ENCODE peak calls at places on chromosomes 3 and 15, in five cellular contexts. J is dorsolateral prefrontal cortex, N is sigmoid colon, R is BE2C, H is fibroblast of mammary gland. I is an unnamed sample.

GRCh38 chr3:142945023-142945422 is 18.5 kb downstream of the PAQR9 start:
- DNase-seq in J (no peak), R (no peak), H (no peak), N (no peak), I (no peak)

GRCh38 chr3:135806342-135806741 is 159.2 kb upstream of the PPP2R3A start:
- DNase-seq in R (no peak), N (no peak), H (no peak), J (peak; percentile 68), I (no peak)

GRCh38 chr15:67815036-67815592 is 10.2 kb upstream of the SKOR1 start:
- DNase-seq in N (peak; percentile 30), J (no peak), H (no peak), R (no peak), I (no peak)

GRCh38 chr3:193207874-193208273 is 33.1 kb upstream of the PLAAT1 start:
- DNase-seq in R (no peak), J (no peak), H (no peak), N (no peak), I (no peak)

GRCh38 chr15:47037003-47037402 is 680.3 kb upstream of the SEMA6D start:
- DNase-seq in R (no peak), J (no peak), H (no peak), N (no peak), I (no peak)

GRCh38 chr3:177836671-177837070 is 639.4 kb upstream of the TBL1XR1 start:
- DNase-seq in H (peak; percentile 74), N (no peak), J (no peak), R (no peak), I (peak; percentile 72)

GRCh38 chr3:58567251-58567515 is 10.0 kb downstream of the FAM107A start:
- DNase-seq in N (peak; percentile 41), H (no peak), J (no peak), R (no peak), I (no peak)

GRCh38 chr15:47334805-47335204 is 382.5 kb upstream of the SEMA6D start:
- DNase-seq in J (no peak), R (no peak), N (no peak), H (no peak), I (no peak)

GRCh38 chr3:32934150-32934742 is 17.2 kb upstream of the CCR4 start:
- DNase-seq in R (no peak), H (peak; percentile 37), J (peak; percentile 15), N (no peak), I (peak; percentile 35)

GRCh38 chr3:123816673-123817207 is 67.4 kb downstream of the MYLK start:
- DNase-seq in R (no peak), N (no peak), H (peak; percentile 22), J (no peak), I (peak; percentile 81)

GRCh38 chr3:197750863-197751737 is 1.4 kb downstream of the FYTTD1 start:
- DNase-seq in N (peak; percentile 90), H (peak; percentile 48), R (peak; percentile 47), J (peak; percentile 33), I (peak; percentile 68)

GRCh38 chr3:87126321-87126720 is 100.8 kb upstream of the CHMP2B start:
- DNase-seq in J (no peak), H (no peak), R (no peak), N (no peak), I (no peak)

GRCh38 chr15:74785716-74786032 is 3.8 kb downstream of the CSK start:
- DNase-seq in N (peak; percentile 46), J (no peak), R (no peak), H (no peak), I (no peak)

GRCh38 chr15:74664028-74664616 is 31.7 kb downstream of the EDC3 start:
- DNase-seq in R (no peak), N (no peak), H (peak; percentile 49), J (no peak), I (peak; percentile 78)

GRCh38 chr3:133401374-133402135 is 1.7 kb downstream of the BFSP2 start:
- DNase-seq in N (peak; percentile 44), J (no peak), R (peak; percentile 81), H (peak; percentile 9), I (no peak)

GRCh38 chr3:13564751-13565560 is 16.0 kb downstream of the FBLN2 start:
- DNase-seq in R (no peak), N (no peak), J (no peak), H (no peak), I (no peak)

GRCh38 chr3:42593635-42594034 is 3.0 kb downstream of the SS18L2 start:
- DNase-seq in N (no peak), H (no peak), J (no peak), R (no peak), I (no peak)

GRCh38 chr15:72197460-72198409 is at the start of gene GRAMD2A:
- DNase-seq in J (no peak), H (peak; percentile 39), N (no peak), R (peak; percentile 61), I (peak; percentile 22)

GRCh38 chr3:27883266-27883665 is 161.1 kb upstream of the EOMES start:
- DNase-seq in H (no peak), J (no peak), R (no peak), N (no peak), I (no peak)

GRCh38 chr3:176739169-176739568 is 458.1 kb downstream of the TBL1XR1 start:
- DNase-seq in H (no peak), N (no peak), R (no peak), J (no peak), I (peak; percentile 37)

GRCh38 chr3:17581421-17582080 is 160.9 kb downstream of the TBC1D5 start:
- DNase-seq in J (no peak), R (no peak), N (no peak), H (peak; percentile 66), I (peak; percentile 6)

GRCh38 chr15:45399381-45400212 is 21.3 kb upstream of the GATM start:
- DNase-seq in R (no peak), H (peak; percentile 74), J (no peak), N (no peak), I (peak; percentile 67)

GRCh38 chr3:22886394-22886793 is 316.7 kb upstream of the UBE2E2 start:
- DNase-seq in J (peak; percentile 37), H (no peak), R (no peak), N (peak; percentile 70), I (no peak)

GRCh38 chr3:193975072-193975535 is 160.8 kb upstream of the HES1 start:
- DNase-seq in R (no peak), H (no peak), N (no peak), J (no peak), I (peak; percentile 91)

GRCh38 chr3:111392911-111393351 is 149.1 kb upstream of the CD96 start:
- DNase-seq in J (no peak), H (no peak), R (no peak), N (no peak), I (peak; percentile 21)

GRCh38 chr15:58870451-58870850 is 63.0 kb downstream of the SLTM start:
- DNase-seq in J (no peak), H (peak; percentile 70), N (no peak), R (no peak), I (peak; percentile 55)

GRCh38 chr3:128457918-128458317 is 8.8 kb downstream of the DNAJB8 start:
- DNase-seq in N (no peak), R (no peak), H (no peak), J (no peak), I (no peak)

GRCh38 chr15:66221126-66221525 is 32.4 kb downstream of the MEGF11 start:
- DNase-seq in N (no peak), J (no peak), R (no peak), H (no peak), I (no peak)

GRCh38 chr3:35867782-35868181 is 228.5 kb downstream of the ARPP21 start:
- DNase-seq in N (no peak), H (no peak), J (no peak), R (no peak), I (no peak)

GRCh38 chr15:83716605-83717004 is 62.7 kb downstream of the ADAMTSL3 start:
- DNase-seq in J (no peak), H (no peak), N (no peak), R (no peak), I (no peak)

GRCh38 chr15:68578175-68578959 is 426 bp upstream of the CORO2B start:
- DNase-seq in J (peak; percentile 72), N (peak; percentile 89), H (peak; percentile 63), R (peak; percentile 78), I (peak; percentile 59)

GRCh38 chr3:55497250-55497649 is 10.1 kb upstream of the WNT5A start:
- DNase-seq in J (no peak), N (no peak), H (no peak), R (no peak), I (no peak)

GRCh38 chr15:97978408-97979130 is 18.1 kb downstream of the ARRDC4 start:
- DNase-seq in H (peak; percentile 54), J (no peak), R (no peak), N (no peak), I (peak; percentile 20)

GRCh38 chr3:46480481-46481195 is 15.9 kb upstream of the LTF start:
- DNase-seq in R (no peak), H (no peak), N (no peak), J (peak; percentile 63), I (no peak)

GRCh38 chr3:166556955-166557354 is 719.7 kb upstream of the BCHE start:
- DNase-seq in N (no peak), H (no peak), R (no peak), J (no peak), I (no peak)
- TF ChIP-seq CTCF in N (no peak), H (no peak), R (no peak), J (no peak), I (no peak)

GRCh38 chr15:82393671-82394070 is 35.9 kb upstream of the GOLGA6L9 start:
- DNase-seq in R (no peak), N (no peak), H (peak; percentile 16), J (no peak), I (no peak)

GRCh38 chr15:82397817-82398216 is 31.8 kb upstream of the GOLGA6L9 start:
- DNase-seq in N (no peak), R (no peak), J (no peak), H (no peak), I (no peak)

GRCh38 chr15:82398785-82399184 is 30.8 kb upstream of the GOLGA6L9 start:
- DNase-seq in J (no peak), H (no peak), N (no peak), R (no peak), I (no peak)
- H3K4me3 ChIP-seq in J (no peak overlapping the region), H (no peak overlapping the region), N (no peak overlapping the region), R (no peak overlapping the region), I (no peak overlapping the region)

GRCh38 chr3:167913218-167913902 is 177.8 kb downstream of the SERPINI1 start:
- DNase-seq in R (peak; percentile 5), J (no peak), H (peak; percentile 77), N (no peak), I (peak; percentile 64)
- TF ChIP-seq CTCF in R (no peak), J (no peak), H (peak; percentile 17), N (no peak), I (no peak)

GRCh38 chr3:171462224-171462623 is 2.0 kb upstream of the TNIK start:
- DNase-seq in H (no peak), R (no peak), N (no peak), J (no peak), I (no peak)
- H3K4me3 ChIP-seq in H (no peak overlapping the region), R (no peak overlapping the region), N (no peak overlapping the region), J (peak overlapping the region; percentile 89), I (no peak overlapping the region)

DNA sequence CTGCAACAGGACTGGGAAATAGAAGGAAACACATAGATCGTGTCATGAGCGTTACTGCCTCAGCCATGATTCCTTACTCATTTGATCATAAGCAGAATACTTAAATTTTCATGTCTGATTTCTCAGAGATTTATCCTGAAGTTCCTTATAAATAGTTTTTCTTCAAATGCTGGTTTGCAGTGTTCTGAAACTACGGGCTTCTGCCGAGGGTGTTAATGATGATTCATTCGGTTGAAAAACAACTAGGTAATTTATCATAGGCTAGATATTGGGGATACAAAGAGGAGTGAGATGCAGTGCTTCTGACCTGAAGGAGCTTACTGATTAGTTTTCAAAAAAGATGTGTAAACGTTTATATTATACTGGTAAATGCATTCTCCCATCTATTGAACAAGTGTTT is 428.9 kb downstream of the NLGN1 start:
- DNase-seq in H (no peak), N (no peak), R (no peak), J (no peak), I (peak; percentile 1)
- TF ChIP-seq CTCF in H (no peak), N (no peak), R (no peak), J (no peak), I (no peak)